ENCODE peak calls at places on chromosomes 12 and 14, in ten cellular contexts. J is anterior cingulate cortex; E is NB4; D is progenitor cell of endocrine pancreas; Z is stimulated activated CD8-positive, alpha-beta memory T cell treated with anti-CD3 and anti-CD28 coated beads, Interleukin-7, amount 100 ng/mL, for 1 hour; M is fibroblast of the conjunctiva; I is iris pigment epithelial cell; T is GM13977; Y is esophagus muscularis mucosa; Q is pancreas. U is an unnamed sample.

GRCh38 chr14:76904100-76904739 is 78.0 kb downstream of the LRRC74A start:
- DNase-seq in J (no peak), E (no peak), D (no peak), Z (no peak), M (peak), I (peak), T (no peak), Y (no peak), Q (no peak), U (no peak)

GRCh38 chr14:90523961-90524875 is 127.4 kb downstream of the CALM1 start:
- DNase-seq in J (no peak), E (no peak), D (no peak), Z (no peak), M (no peak), I (no peak), T (no peak), Y (no peak), Q (no peak), U (no peak)

GRCh38 chr12:128783129-128783574 is 40.6 kb downstream of the SLC15A4 start:
- DNase-seq in J (no peak), E (no peak), D (no peak), Z (no peak), M (no peak), I (peak), T (peak), Y (no peak), Q (no peak), U (no peak)

GRCh38 chr14:58104808-58105207 is 47.2 kb downstream of the ARMH4 start:
- DNase-seq in J (no peak), E (no peak), D (no peak), Z (no peak), M (peak), I (peak), T (no peak), Y (no peak), Q (no peak), U (no peak)

GRCh38 chr12:92912052-92912451 is 17.0 kb downstream of the EEA1 start:
- DNase-seq in J (no peak), E (peak), D (no peak), Z (no peak), M (no peak), I (peak), T (peak), Y (no peak), Q (no peak), U (no peak)

GRCh38 chr14:77268989-77269595 is 1.9 kb downstream of the NGB start:
- DNase-seq in J (no peak), E (no peak), D (no peak), Z (no peak), M (no peak), I (no peak), T (no peak), Y (no peak), Q (no peak), U (no peak)

GRCh38 chr14:34750233-34750632 is 35.8 kb upstream of the CFL2 start:
- DNase-seq in J (no peak), E (no peak), D (no peak), Z (no peak), M (no peak), I (no peak), T (no peak), Y (no peak), Q (no peak), U (no peak)

GRCh38 chr14:104355949-104356737 is 217.8 kb downstream of the KIF26A start:
- DNase-seq in J (no peak), E (no peak), D (no peak), Z (no peak), M (no peak), I (no peak), T (no peak), Y (no peak), Q (peak), U (no peak)

GRCh38 chr12:7180685-7181084 is 8.8 kb upstream of the PEX5 start:
- DNase-seq in J (no peak), E (no peak), D (no peak), Z (no peak), M (no peak), I (peak), T (no peak), Y (peak), Q (no peak), U (no peak)

GRCh38 chr12:103997277-103997900 is 31.7 kb downstream of the TDG start:
- DNase-seq in J (no peak), E (no peak), D (no peak), Z (no peak), M (no peak), I (no peak), T (no peak), Y (no peak), Q (no peak), U (no peak)

GRCh38 chr14:62528296-62528695 is 517.0 kb downstream of the KCNH5 start:
- DNase-seq in J (no peak), E (no peak), D (no peak), Z (no peak), M (no peak), I (no peak), T (no peak), Y (no peak), Q (no peak), U (no peak)

GRCh38 chr14:72800848-72801370 is 93.0 kb downstream of the DPF3 start:
- DNase-seq in J (no peak), E (no peak), D (no peak), Z (no peak), M (no peak), I (no peak), T (no peak), Y (no peak), Q (no peak), U (no peak)

GRCh38 chr12:13062669-13063068 is 18.5 kb downstream of the FAM234B start:
- DNase-seq in J (no peak), E (no peak), D (no peak), Z (no peak), M (no peak), I (no peak), T (no peak), Y (no peak), Q (no peak), U (no peak)

GRCh38 chr14:68939893-68940613 is 39.0 kb downstream of the ACTN1 start:
- DNase-seq in J (no peak), E (no peak), D (no peak), Z (no peak), M (peak), I (peak), T (no peak), Y (no peak), Q (no peak), U (no peak)

GRCh38 chr14:23530360-23531055 is 21.1 kb downstream of the ZFHX2 start:
- DNase-seq in J (no peak), E (no peak), D (no peak), Z (no peak), M (no peak), I (no peak), T (no peak), Y (no peak), Q (no peak), U (no peak)

GRCh38 chr12:101901782-101902181 is 24.4 kb downstream of the DRAM1 start:
- DNase-seq in J (no peak), E (no peak), D (no peak), Z (no peak), M (no peak), I (no peak), T (no peak), Y (no peak), Q (no peak), U (no peak)

GRCh38 chr12:80293347-80293746 is 150.7 kb upstream of the PTPRQ start:
- DNase-seq in J (no peak), E (no peak), D (no peak), Z (no peak), M (no peak), I (no peak), T (no peak), Y (no peak), Q (no peak), U (no peak)

GRCh38 chr14:101405171-101405883 is 156.0 kb upstream of the DIO3 start:
- DNase-seq in J (no peak), E (peak), D (no peak), Z (no peak), M (peak), I (peak), T (no peak), Y (no peak), Q (no peak), U (no peak)

GRCh38 chr12:90908465-90908864 is 46.5 kb downstream of the CCER1 start:
- DNase-seq in J (no peak), E (no peak), D (no peak), Z (no peak), M (peak), I (peak), T (no peak), Y (no peak), Q (no peak), U (no peak)

GRCh38 chr12:120736404-120737331 is 11.0 kb downstream of the ACADS start:
- DNase-seq in J (no peak), E (no peak), D (no peak), Z (no peak), M (no peak), I (no peak), T (no peak), Y (no peak), Q (no peak), U (no peak)

GRCh38 chr12:64392221-64392620 is 1.7 kb upstream of the C12orf56 start:
- DNase-seq in J (no peak), E (peak), D (no peak), Z (no peak), M (no peak), I (peak), T (peak), Y (no peak), Q (no peak), U (no peak)

GRCh38 chr12:4441355-4442330 is 4.0 kb downstream of the FGF6 start:
- DNase-seq in J (no peak), E (peak), D (peak), Z (no peak), M (no peak), I (no peak), T (no peak), Y (peak), Q (no peak), U (no peak)

GRCh38 chr12:32737715-32738114 is 18.0 kb downstream of the YARS2 start:
- DNase-seq in J (no peak), E (no peak), D (no peak), Z (no peak), M (no peak), I (no peak), T (no peak), Y (no peak), Q (no peak), U (no peak)

GRCh38 chr12:93292213-93292612 is 85.5 kb upstream of the NUDT4 start:
- DNase-seq in J (no peak), E (no peak), D (no peak), Z (no peak), M (no peak), I (no peak), T (no peak), Y (no peak), Q (no peak), U (no peak)

GRCh38 chr14:98167702-98168101 is 1104.3 kb downstream of the BCL11B start:
- DNase-seq in J (no peak), E (no peak), D (no peak), Z (no peak), M (no peak), I (no peak), T (no peak), Y (peak), Q (no peak), U (no peak)

GRCh38 chr12:28767836-28768348 is 381.2 kb upstream of the FAR2 start:
- DNase-seq in J (no peak), E (no peak), D (no peak), Z (no peak), M (no peak), I (no peak), T (no peak), Y (no peak), Q (no peak), U (no peak)

GRCh38 chr12:19206493-19207077 is 77.1 kb downstream of the PLEKHA5 start:
- DNase-seq in J (no peak), E (no peak), D (no peak), Z (no peak), M (no peak), I (peak), T (no peak), Y (no peak), Q (no peak), U (no peak)

GRCh38 chr14:84782902-84783301 is 747.0 kb upstream of the FLRT2 start:
- DNase-seq in J (no peak), E (no peak), D (no peak), Z (no peak), M (no peak), I (no peak), T (no peak), Y (no peak), Q (no peak), U (no peak)

GRCh38 chr12:91774471-91774921 is 371.1 kb downstream of the BTG1 start:
- DNase-seq in J (no peak), E (no peak), D (no peak), Z (no peak), M (peak), I (peak), T (no peak), Y (no peak), Q (no peak), U (no peak)

GRCh38 chr12:34166427-34167060 is 144.2 kb downstream of the ALG10 start:
- DNase-seq in J (no peak), E (no peak), D (no peak), Z (no peak), M (no peak), I (no peak), T (no peak), Y (no peak), Q (no peak), U (no peak)

GRCh38 chr12:111757361-111758119 is 9.2 kb upstream of the ALDH2 start:
- DNase-seq in J (peak), E (peak), D (no peak), Z (no peak), M (no peak), I (peak), T (peak), Y (no peak), Q (peak), U (no peak)